ENCODE peak calls at places on chromosomes 3 and 15, in seven cellular contexts. I is GM13976, S is left ventricle myocardium inferior, L is pancreas, A is osteocyte, Q is GM10248, D is stomach. K is an unnamed sample.

GRCh38 chr3:159762981-159763465 is 225.6 kb upstream of the IL12A start:
- DNase-seq in Q (peak; percentile 46), S (peak; percentile 65), I (peak; percentile 54), D (peak; percentile 32), A (peak; percentile 86), L (peak; percentile 32), K (peak; percentile 55)

GRCh38 chr3:31546152-31546551 is 13.4 kb downstream of the STT3B start:
- DNase-seq in L (no peak), I (no peak), Q (no peak), A (no peak), D (no peak), S (no peak), K (no peak)

GRCh38 chr3:63940389-63940757 is 28.2 kb upstream of the SCAANT1 start:
- DNase-seq in A (no peak), S (no peak), D (no peak), I (no peak), L (no peak), Q (no peak), K (no peak)

GRCh38 chr3:149590691-149591441 is 67.0 kb downstream of the WWTR1 start:
- DNase-seq in I (no peak), S (no peak), Q (no peak), L (no peak), D (no peak), A (no peak), K (no peak)

GRCh38 chr15:51108933-51109550 is 14.3 kb upstream of the TNFAIP8L3 start:
- DNase-seq in I (no peak), A (no peak), D (no peak), L (no peak), Q (no peak), S (no peak), K (no peak)

GRCh38 chr3:198080521-198081384 is 120.7 kb downstream of the LMLN start:
- DNase-seq in Q (peak; percentile 65), D (peak; percentile 79), S (peak; percentile 69), L (peak; percentile 68), I (peak; percentile 82), A (peak; percentile 92), K (peak; percentile 91)

GRCh38 chr3:119810018-119810435 is 28.1 kb downstream of the NR1I2 start:
- DNase-seq in I (peak; percentile 83), S (peak; percentile 23), L (peak; percentile 39), Q (peak; percentile 78), A (no peak), D (peak; percentile 34), K (no peak)

GRCh38 chr3:158532099-158532734 is 38.8 kb upstream of the MLF1 start:
- DNase-seq in D (no peak), I (peak; percentile 12), Q (no peak), L (no peak), A (no peak), S (no peak), K (peak; percentile 3)

GRCh38 chr3:52439426-52440248 is 5.3 kb downstream of the SEMA3G start:
- DNase-seq in A (no peak), L (no peak), D (no peak), Q (no peak), I (no peak), S (no peak), K (no peak)

GRCh38 chr3:129486057-129487035 is 42.1 kb upstream of the RHO start:
- DNase-seq in A (no peak), L (no peak), D (no peak), I (peak; percentile 40), Q (no peak), S (no peak), K (no peak)

GRCh38 chr15:81948751-81949150 is 97.1 kb downstream of the MEX3B start:
- DNase-seq in I (no peak), L (no peak), S (no peak), A (no peak), D (no peak), Q (no peak), K (no peak)

GRCh38 chr3:178568152-178568753 is 32.0 kb downstream of the KCNMB2 start:
- DNase-seq in L (no peak), S (no peak), Q (no peak), I (peak; percentile 15), D (no peak), A (no peak), K (no peak)

GRCh38 chr15:58269455-58270414 is 131.6 kb downstream of the AQP9 start:
- DNase-seq in D (no peak), I (peak; percentile 52), A (no peak), S (no peak), L (peak; percentile 53), Q (peak; percentile 53), K (peak; percentile 40)

GRCh38 chr3:184417619-184418327 is 37.9 kb downstream of the CHRD start:
- DNase-seq in S (peak; percentile 52), A (no peak), D (peak; percentile 80), Q (peak; percentile 83), L (peak; percentile 68), I (peak; percentile 82), K (peak; percentile 70)

GRCh38 chr3:136305879-136306278 is 55.7 kb downstream of the PCCB start:
- DNase-seq in Q (no peak), A (no peak), L (no peak), I (no peak), S (no peak), D (no peak), K (no peak)

GRCh38 chr3:194328080-194328571 is 23.0 kb downstream of the CPN2 start:
- DNase-seq in Q (no peak), I (no peak), D (no peak), L (peak; percentile 11), A (no peak), S (no peak), K (no peak)

DNA sequence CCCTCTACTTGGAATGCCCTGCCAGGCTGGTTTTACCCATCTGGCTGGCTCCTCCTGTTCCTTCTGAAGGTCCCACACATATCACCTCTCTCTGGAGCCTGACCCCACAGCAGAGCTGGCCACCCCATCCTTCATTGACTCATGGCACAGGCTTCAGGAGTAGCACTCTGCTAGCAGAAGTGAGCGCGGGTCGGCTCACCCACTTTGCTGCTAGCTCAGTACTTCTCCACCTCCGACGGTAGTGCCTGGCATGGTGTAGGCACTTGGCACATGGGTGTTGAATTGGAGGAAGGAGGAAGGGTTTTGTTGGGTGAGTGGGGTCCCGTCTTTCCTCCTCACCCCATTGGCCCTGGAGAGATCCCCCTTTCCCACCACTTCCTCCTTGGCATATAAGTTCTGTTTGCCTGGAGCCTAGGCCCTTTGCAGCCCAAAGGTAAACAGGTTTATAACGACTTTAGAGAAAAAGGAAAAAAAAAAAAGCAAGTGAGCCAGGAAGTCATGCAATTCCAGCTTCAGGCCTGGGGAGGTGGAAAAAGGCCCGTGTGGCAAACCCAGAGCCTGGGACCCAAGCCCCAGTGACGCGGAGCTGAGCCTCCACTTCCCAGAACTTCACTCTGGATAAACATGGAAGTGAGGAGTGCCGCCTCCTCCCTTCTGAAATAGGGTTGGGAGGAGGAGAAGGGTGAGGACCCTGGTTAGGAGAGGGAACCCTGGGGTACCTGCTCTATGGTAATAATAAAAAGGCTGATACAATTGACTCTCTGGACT is 35.4 kb downstream of the SMAD6 start:
- DNase-seq in S (no peak), A (no peak), I (no peak), D (no peak), L (no peak), Q (no peak), K (no peak)
- TF ChIP-seq CTCF in S (no peak), A (no peak), I (no peak), D (no peak), L (no peak), Q (no peak), K (no peak)

DNA sequence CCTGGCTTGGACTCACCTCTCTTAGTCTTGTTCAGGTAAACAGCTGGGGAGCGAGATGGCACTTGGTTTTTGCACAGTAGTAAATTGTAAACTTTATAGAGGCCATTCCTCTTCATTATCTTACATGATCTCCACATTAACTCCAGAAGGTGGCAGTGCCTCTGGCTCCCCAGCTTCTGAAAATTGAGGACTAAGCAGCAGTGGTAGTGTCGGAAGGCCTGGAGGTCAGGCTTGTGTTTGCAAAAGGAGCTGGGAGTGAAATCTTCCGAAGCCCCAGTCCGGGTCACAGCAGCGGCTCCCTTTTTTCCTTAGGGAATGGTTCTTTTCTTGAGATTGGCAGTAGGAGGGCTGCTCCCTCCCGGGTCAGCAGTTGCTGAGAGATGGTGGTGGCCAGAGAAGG is 85.7 kb downstream of the FNDC3B start:
- DNase-seq in L (peak; percentile 11), A (no peak), D (no peak), Q (no peak), I (no peak), S (no peak), K (no peak)
- TF ChIP-seq CTCF in L (no peak), A (no peak), D (no peak), Q (no peak), I (no peak), S (no peak), K (no peak)

GRCh38 chr3:81005992-81006391 is 755.5 kb downstream of the GBE1 start:
- DNase-seq in Q (no peak), I (no peak), D (no peak), A (no peak), L (no peak), S (no peak), K (no peak)
- TF ChIP-seq CTCF in Q (no peak), I (no peak), D (no peak), A (no peak), L (no peak), S (no peak), K (no peak)

DNA sequence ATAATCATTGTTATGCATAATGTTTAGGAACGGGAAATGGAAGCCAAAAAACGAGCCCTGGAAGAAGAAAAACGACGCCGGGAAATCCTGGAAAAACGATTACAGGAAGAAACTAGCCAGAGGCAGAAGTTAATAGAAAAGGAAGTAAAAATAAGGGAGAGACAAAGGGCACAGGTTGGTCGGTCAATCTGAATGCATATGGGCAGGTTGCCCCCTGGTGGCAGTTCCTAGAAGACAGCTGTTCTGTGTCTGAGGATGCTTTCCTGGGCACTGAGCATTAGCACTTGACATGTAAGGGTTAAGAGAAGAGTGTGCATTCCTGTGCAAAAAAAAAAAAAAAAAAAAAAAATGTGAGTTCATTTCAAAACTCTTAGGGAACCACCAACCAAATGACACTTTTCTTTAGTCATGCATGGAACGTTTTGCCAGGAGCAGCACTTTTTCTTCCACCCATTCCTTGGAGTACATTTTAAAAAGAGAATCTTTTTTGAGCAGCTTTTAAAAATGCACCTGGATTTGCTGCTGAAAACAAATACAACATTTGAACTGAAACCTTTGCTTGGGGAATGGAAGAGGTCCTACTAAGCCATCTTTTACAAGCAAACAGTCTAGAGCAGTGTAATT is 11.1 kb upstream of the ABHD10 start:
- DNase-seq in D (peak; percentile 87), S (peak; percentile 76), I (peak; percentile 37), A (peak; percentile 90), L (peak; percentile 76), Q (peak; percentile 38), K (peak; percentile 88)
- TF ChIP-seq CTCF in D (peak; percentile 73), S (peak; percentile 91), I (peak; percentile 76), A (peak; percentile 93), L (peak; percentile 80), Q (peak; percentile 86), K (peak; percentile 91)

GRCh38 chr15:74335396-74335795 is 32.0 kb downstream of the CYP11A1 start:
- DNase-seq in L (no peak), S (no peak), I (no peak), D (no peak), A (no peak), Q (no peak), K (no peak)

GRCh38 chr15:74334127-74334526 is 33.3 kb downstream of the CYP11A1 start:
- DNase-seq in S (no peak), A (no peak), I (no peak), D (no peak), Q (no peak), L (no peak), K (no peak)

GRCh38 chr15:74337607-74338211 is 29.7 kb downstream of the CYP11A1 start:
- DNase-seq in A (no peak), S (peak; percentile 1), L (no peak), Q (no peak), D (no peak), I (no peak), K (no peak)

GRCh38 chr15:74337146-74337545 is 30.3 kb downstream of the CYP11A1 start:
- DNase-seq in S (peak; percentile 7), L (no peak), Q (no peak), I (no peak), D (no peak), A (no peak), K (no peak)

GRCh38 chr15:74336061-74337005 is 31.1 kb downstream of the CYP11A1 start:
- DNase-seq in Q (no peak), S (no peak), A (no peak), I (no peak), L (no peak), D (no peak), K (no peak)
- TF ChIP-seq CTCF in Q (no peak), S (no peak), A (no peak), I (no peak), L (no peak), D (no peak), K (no peak)